ENCODE peak calls at places on chromosomes 7 and 10, in five cellular contexts. B, N, J, I and L are unnamed samples.

GRCh38 chr7:102424129-102424551 is 9.2 kb upstream of the ORAI2 start:
- DNase-seq in N (no peak), I (no peak), B (no peak), J (no peak), L (no peak)

GRCh38 chr7:18119985-18120384 is 92.3 kb upstream of the PRPS1L1 start:
- DNase-seq in B (no peak), I (no peak), J (peak; percentile 3), N (no peak), L (no peak)

GRCh38 chr10:120963587-120964220 is 112.5 kb downstream of the WDR11 start:
- DNase-seq in I (no peak), N (no peak), J (no peak), B (no peak), L (no peak)

GRCh38 chr10:69801434-69802315 is at the start of gene COL13A1:
- DNase-seq in J (peak; percentile 71), B (peak; percentile 27), N (peak; percentile 40), I (peak; percentile 38), L (peak; percentile 95)

GRCh38 chr10:31724296-31724695 is 204.3 kb downstream of the ARHGAP12 start:
- DNase-seq in N (no peak), J (no peak), B (no peak), I (no peak), L (no peak)

GRCh38 chr10:103680869-103681236 is 174.5 kb downstream of the SH3PXD2A start:
- DNase-seq in I (no peak), N (no peak), B (no peak), J (no peak), L (no peak)

GRCh38 chr7:116356979-116357378 is 142.6 kb upstream of the CAV2 start:
- DNase-seq in N (no peak), J (no peak), I (no peak), B (no peak), L (no peak)

GRCh38 chr10:649798-650690 is 39.4 kb downstream of the DIP2C start:
- DNase-seq in J (no peak), I (no peak), N (peak; percentile 48), B (peak; percentile 87), L (no peak)

GRCh38 chr7:157555308-157555707 is 218.5 kb downstream of the DNAJB6 start:
- DNase-seq in I (no peak), N (no peak), J (no peak), B (peak; percentile 42), L (no peak)

GRCh38 chr10:75884808-75885207 is 453.4 kb downstream of the LRMDA start:
- DNase-seq in J (no peak), N (no peak), B (no peak), I (no peak), L (no peak)

GRCh38 chr10:31062856-31063255 is 31.2 kb upstream of the ZNF438 start:
- DNase-seq in I (no peak), N (no peak), B (no peak), J (no peak), L (no peak)

GRCh38 chr10:71766717-71767419 is 6.5 kb downstream of the VSIR start:
- DNase-seq in I (no peak), N (peak; percentile 75), J (peak; percentile 74), B (peak; percentile 93), L (peak; percentile 97)

GRCh38 chr10:84537447-84537931 is 209.1 kb downstream of the CCSER2 start:
- DNase-seq in N (peak; percentile 53), I (no peak), J (peak; percentile 40), B (peak; percentile 49), L (peak; percentile 41)

GRCh38 chr10:110744767-110745166 is 100.6 kb downstream of the RBM20 start:
- DNase-seq in I (no peak), B (no peak), N (no peak), J (no peak), L (no peak)

GRCh38 chr7:111041577-111041976 is 49.4 kb upstream of the LRRN3 start:
- DNase-seq in B (no peak), I (no peak), J (no peak), N (no peak), L (no peak)

GRCh38 chr7:66344166-66344565 is 139.0 kb downstream of the TPST1 start:
- DNase-seq in B (no peak), J (no peak), N (no peak), I (no peak), L (no peak)

GRCh38 chr10:30430544-30431298 is 3.3 kb upstream of the MAP3K8 start:
- DNase-seq in I (no peak), B (no peak), J (no peak), N (no peak), L (no peak)

GRCh38 chr7:109092268-109092667 is 522.6 kb downstream of the DNAJB9 start:
- DNase-seq in N (no peak), B (no peak), I (no peak), J (peak; percentile 0), L (no peak)

GRCh38 chr7:102471791-102472125 is 7.0 kb downstream of the POLR2J start:
- DNase-seq in B (no peak), N (peak; percentile 13), I (no peak), J (no peak), L (no peak)

GRCh38 chr7:92815412-92815811 is 21.0 kb downstream of the CDK6 start:
- DNase-seq in N (no peak), J (no peak), I (no peak), B (no peak), L (no peak)

GRCh38 chr7:130270947-130271790 is 4.5 kb downstream of the CPA2 start:
- DNase-seq in B (no peak), N (no peak), J (no peak), I (no peak), L (no peak)

GRCh38 chr10:101564490-101564991 is 23.5 kb downstream of the POLL start:
- DNase-seq in B (no peak), N (peak; percentile 5), J (no peak), I (no peak), L (no peak)

GRCh38 chr7:118079369-118079768 is 104.6 kb upstream of the LSM8 start:
- DNase-seq in I (no peak), B (no peak), J (no peak), N (no peak), L (no peak)

GRCh38 chr7:104979167-104979841 is 34.7 kb upstream of the KMT2E start:
- DNase-seq in B (no peak), N (peak; percentile 37), I (peak; percentile 28), J (no peak), L (no peak)

GRCh38 chr7:123562121-123562520 is 4.5 kb upstream of the NDUFA5 start:
- DNase-seq in I (no peak), J (no peak), B (no peak), N (no peak), L (no peak)

GRCh38 chr10:108184129-108184528 is 1019.6 kb upstream of the SORCS1 start:
- DNase-seq in I (no peak), N (no peak), B (no peak), J (no peak), L (no peak)
- TF ChIP-seq POLR2A in I (no peak), N (no peak), B (no peak), J (no peak), L (no peak)

DNA sequence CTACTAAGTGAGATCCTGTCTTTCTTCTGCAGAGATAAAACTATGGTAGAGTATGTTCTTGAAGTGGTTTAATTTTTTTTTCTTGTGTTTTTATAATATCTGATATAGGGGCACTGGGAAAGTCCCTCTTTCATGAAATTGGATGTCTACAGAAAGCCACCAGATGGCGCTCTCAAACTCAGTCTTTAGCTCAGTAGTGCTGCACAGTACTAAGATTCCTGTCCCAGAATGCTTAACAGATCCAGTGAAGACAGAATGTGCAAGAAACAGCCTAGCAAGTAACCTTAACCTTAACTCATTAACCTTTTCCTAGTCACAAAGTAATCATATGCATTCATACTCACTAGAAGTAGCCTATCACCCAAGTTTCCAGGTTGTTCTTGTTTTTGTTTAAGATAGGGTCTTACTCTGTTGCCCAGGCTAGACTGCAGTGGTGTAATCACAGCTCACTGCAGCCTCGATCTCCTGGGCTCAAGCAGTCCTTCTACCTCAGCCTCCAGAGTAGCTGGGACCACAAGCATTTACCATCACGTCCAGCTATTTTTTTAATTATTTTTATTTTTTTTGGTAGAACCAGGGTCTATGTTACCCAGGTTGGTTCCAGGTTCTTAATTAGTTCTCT is 56.7 kb downstream of the IDE start:
- DNase-seq in B (peak; percentile 64), N (peak; percentile 73), I (peak; percentile 25), J (peak; percentile 64), L (peak; percentile 36)
- TF ChIP-seq POLR2A in B (no peak), N (no peak), I (no peak), J (no peak), L (no peak)

GRCh38 chr10:91162495-91163268 is 57.8 kb upstream of the PCGF5 start:
- DNase-seq in J (no peak), B (peak; percentile 79), I (peak; percentile 84), N (peak; percentile 75), L (peak; percentile 81)
- TF ChIP-seq POLR2A in J (no peak), B (no peak), I (peak; percentile 76), N (peak; percentile 43), L (peak; percentile 15)

GRCh38 chr7:1175967-1176851 is 16.2 kb upstream of the ZFAND2A start:
- DNase-seq in J (peak; percentile 56), B (peak; percentile 90), I (peak; percentile 41), N (peak; percentile 86), L (peak; percentile 94)
- TF ChIP-seq POLR2A in J (no peak), B (no peak), I (no peak), N (no peak), L (peak; percentile 24)

GRCh38 chr10:122033224-122033926 is 44.4 kb downstream of the TACC2 start:
- DNase-seq in B (peak; percentile 72), J (no peak), I (peak; percentile 59), N (no peak), L (no peak)
- TF ChIP-seq POLR2A in B (peak; percentile 46), J (no peak), I (peak; percentile 10), N (no peak), L (no peak)

DNA sequence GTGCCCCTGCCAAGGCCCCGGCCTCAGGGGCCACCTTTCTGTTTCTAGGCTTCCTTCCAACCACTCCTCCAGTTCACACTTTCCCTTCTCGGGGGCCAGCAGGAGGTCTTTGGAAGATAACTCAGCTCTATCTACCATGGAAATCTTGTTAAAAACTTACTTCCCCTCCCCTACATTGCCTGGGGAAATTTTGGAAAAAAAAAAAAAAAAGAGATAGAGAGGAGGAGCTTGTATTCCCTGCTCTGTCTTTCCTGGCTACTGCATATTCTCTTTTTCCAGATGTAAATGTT is 154.2 kb downstream of the BMPER start:
- DNase-seq in N (no peak), J (no peak), B (no peak), I (no peak), L (no peak)
- TF ChIP-seq POLR2A in N (no peak), J (no peak), B (no peak), I (no peak), L (no peak)

GRCh38 chr7:36299223-36299760 is 90.4 kb upstream of the ANLN start:
- DNase-seq in B (no peak), I (no peak), J (no peak), N (no peak), L (no peak)

GRCh38 chr7:36303202-36304098 is 86.2 kb upstream of the ANLN start:
- DNase-seq in N (peak; percentile 78), J (peak; percentile 83), B (peak; percentile 54), I (peak; percentile 77), L (peak; percentile 90)

GRCh38 chr7:36299882-36300341 is 89.8 kb upstream of the ANLN start:
- DNase-seq in B (no peak), I (no peak), J (no peak), N (no peak), L (no peak)

GRCh38 chr7:36301914-36302771 is 87.5 kb upstream of the ANLN start:
- DNase-seq in B (no peak), N (no peak), J (no peak), I (no peak), L (no peak)

GRCh38 chr7:36300696-36301350 is 88.8 kb upstream of the ANLN start:
- DNase-seq in B (no peak), I (no peak), J (no peak), N (no peak), L (no peak)
- TF ChIP-seq POLR2A in B (no peak), I (peak; percentile 32), J (no peak), N (no peak), L (no peak)